ENCODE peak calls at places on chromosomes 2 and 18, in six cellular contexts. One of them, this sample, is unnamed.

GRCh38 chr18:10401930-10402329 is 52.5 kb upstream of the APCDD1 start:
- DNase-seq in K562: no peak
- DNase-seq in HepG2: no peak
- DNase-seq in H1: no peak
- DNase-seq in GM12878: no peak
- DNase-seq in GM12891: no peak
- DNase-seq in this sample: no peak

GRCh38 chr2:235900631-235901030 is 267.6 kb downstream of the GBX2 start:
- DNase-seq in K562: no peak
- DNase-seq in HepG2: no peak
- DNase-seq in H1: no peak
- DNase-seq in GM12878: no peak
- DNase-seq in GM12891: no peak
- DNase-seq in this sample: no peak

GRCh38 chr2:72813841-72814240 is 12.0 kb downstream of the EXOC6B start:
- DNase-seq in K562: no peak
- DNase-seq in HepG2: no peak
- DNase-seq in H1: no peak
- DNase-seq in GM12878: no peak
- DNase-seq in GM12891: no peak
- DNase-seq in this sample: no peak

GRCh38 chr2:178211943-178212342 is 17.6 kb downstream of the OSBPL6 start:
- DNase-seq in K562: no peak
- DNase-seq in HepG2: no peak
- DNase-seq in H1: peak; percentile 49
- DNase-seq in GM12878: no peak
- DNase-seq in GM12891: no peak
- DNase-seq in this sample: no peak

GRCh38 chr2:46984642-46985476 is 69.3 kb upstream of the MCFD2 start:
- DNase-seq in K562: peak; percentile 50
- DNase-seq in HepG2: no peak
- DNase-seq in H1: no peak
- DNase-seq in GM12878: peak; percentile 79
- DNase-seq in GM12891: no peak
- DNase-seq in this sample: peak; percentile 54

GRCh38 chr2:97645112-97645699 is 656 bp upstream of the COX5B start:
- DNase-seq in K562: peak; percentile 60
- DNase-seq in HepG2: no peak
- DNase-seq in H1: peak; percentile 68
- DNase-seq in GM12878: no peak
- DNase-seq in GM12891: no peak
- DNase-seq in this sample: no peak

GRCh38 chr2:187442778-187443177 is 5.3 kb downstream of the CALCRL start:
- DNase-seq in K562: no peak
- DNase-seq in HepG2: no peak
- DNase-seq in H1: no peak
- DNase-seq in GM12878: no peak
- DNase-seq in GM12891: no peak
- DNase-seq in this sample: no peak

GRCh38 chr2:226772389-226773179 is 27.0 kb downstream of the IRS1 start:
- DNase-seq in K562: peak; percentile 59
- DNase-seq in HepG2: peak; percentile 69
- DNase-seq in H1: no peak
- DNase-seq in GM12878: peak; percentile 82
- DNase-seq in GM12891: peak; percentile 25
- DNase-seq in this sample: no peak

GRCh38 chr2:98308532-98308931 is 37.7 kb upstream of the CNGA3 start:
- DNase-seq in K562: no peak
- DNase-seq in HepG2: no peak
- DNase-seq in H1: no peak
- DNase-seq in GM12878: no peak
- DNase-seq in GM12891: no peak
- DNase-seq in this sample: no peak

GRCh38 chr2:176085861-176086771 is 2.4 kb upstream of the EVX2 start:
- DNase-seq in K562: peak; percentile 67
- DNase-seq in HepG2: peak; percentile 31
- DNase-seq in H1: peak; percentile 73
- DNase-seq in GM12878: no peak
- DNase-seq in GM12891: no peak
- DNase-seq in this sample: no peak

GRCh38 chr2:240966906-240967680 is 31.3 kb upstream of the SNED1 start:
- DNase-seq in K562: no peak
- DNase-seq in HepG2: peak; percentile 27
- DNase-seq in H1: no peak
- DNase-seq in GM12878: no peak
- DNase-seq in GM12891: no peak
- DNase-seq in this sample: no peak

GRCh38 chr2:217951521-217952247 is 51.1 kb downstream of the TNS1 start:
- DNase-seq in K562: no peak
- DNase-seq in HepG2: no peak
- DNase-seq in H1: no peak
- DNase-seq in GM12878: no peak
- DNase-seq in GM12891: no peak
- DNase-seq in this sample: no peak

GRCh38 chr2:40844353-40845277 is 392.7 kb upstream of the SLC8A1 start:
- DNase-seq in K562: peak; percentile 1
- DNase-seq in HepG2: peak; percentile 41
- DNase-seq in H1: peak; percentile 49
- DNase-seq in GM12878: no peak
- DNase-seq in GM12891: no peak
- DNase-seq in this sample: no peak

DNA sequence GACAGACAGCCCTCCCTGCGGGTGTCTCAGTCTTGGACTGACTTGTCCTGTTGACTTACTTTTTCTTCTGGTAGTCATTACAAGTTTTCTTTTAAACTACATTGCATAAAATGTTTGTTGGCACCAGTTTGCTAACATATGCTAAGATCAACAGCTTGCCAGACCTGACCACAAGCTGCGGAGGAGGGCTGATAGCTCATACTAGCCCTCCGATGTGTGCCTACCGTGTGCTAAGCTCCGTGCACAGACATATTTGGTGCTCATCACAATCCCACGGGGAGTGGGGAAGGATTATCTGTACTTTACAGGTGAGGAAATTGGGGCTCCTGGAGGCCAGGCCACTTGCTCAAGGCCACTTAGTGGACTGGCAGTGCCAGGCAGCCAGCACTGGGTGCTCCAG is 72.8 kb upstream of the YPEL5 start:
- DNase-seq in K562: no peak
- DNase-seq in HepG2: no peak
- DNase-seq in H1: peak; percentile 4
- DNase-seq in GM12878: no peak
- DNase-seq in GM12891: no peak
- DNase-seq in this sample: no peak
- TF ChIP-seq TAF1 in K562: no peak
- TF ChIP-seq TAF1 in HepG2: no peak
- TF ChIP-seq TAF1 in H1: no peak
- TF ChIP-seq TAF1 in GM12878: no peak
- TF ChIP-seq TAF1 in GM12891: no peak
- TF ChIP-seq TAF1 in this sample: no peak

DNA sequence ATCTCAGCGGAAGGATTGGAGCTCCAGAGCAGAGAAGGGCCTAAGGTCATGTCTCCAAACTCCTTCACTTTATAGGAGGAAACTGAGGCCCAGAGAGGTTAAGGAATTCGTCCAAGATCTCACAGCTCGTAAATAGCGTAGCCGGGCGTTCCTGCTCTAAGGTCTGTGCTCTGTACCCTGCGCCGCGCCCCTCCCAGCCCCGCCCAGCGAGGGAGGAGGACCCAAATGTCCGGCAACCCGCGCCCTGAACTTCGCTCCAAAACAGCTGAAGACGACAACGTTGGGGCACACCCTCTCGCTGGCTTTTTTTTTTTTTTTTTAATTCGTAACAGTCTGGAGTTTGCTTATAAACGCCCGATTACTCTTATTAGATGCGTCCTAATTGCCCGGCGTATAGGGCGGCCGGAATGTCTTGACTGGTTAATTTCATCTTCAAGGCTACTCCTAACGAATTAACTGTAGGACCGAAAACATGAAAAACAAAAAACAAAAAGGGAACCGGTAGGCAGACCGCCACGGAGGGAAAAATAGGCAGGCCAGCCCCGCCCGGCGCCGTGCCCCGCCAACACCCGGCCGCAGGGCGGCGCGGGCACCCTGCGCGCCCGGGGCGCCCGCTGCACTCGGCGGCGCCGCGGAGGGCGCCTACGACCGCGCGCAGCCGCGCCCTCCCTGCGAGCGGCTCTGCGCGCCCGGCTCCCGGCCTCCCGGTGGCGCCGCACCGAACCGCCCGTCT is 928 bp upstream of the FOSL2 start:
- DNase-seq in K562: peak; percentile 72
- DNase-seq in HepG2: peak; percentile 72
- DNase-seq in H1: peak; percentile 69
- DNase-seq in GM12878: no peak
- DNase-seq in GM12891: peak; percentile 42
- DNase-seq in this sample: peak; percentile 45
- TF ChIP-seq POLR2A in K562: no peak
- TF ChIP-seq POLR2A in HepG2: no peak
- TF ChIP-seq POLR2A in H1: no peak
- TF ChIP-seq POLR2A in GM12878: no peak
- TF ChIP-seq POLR2A in GM12891: no peak
- TF ChIP-seq POLR2A in this sample: no peak

DNA sequence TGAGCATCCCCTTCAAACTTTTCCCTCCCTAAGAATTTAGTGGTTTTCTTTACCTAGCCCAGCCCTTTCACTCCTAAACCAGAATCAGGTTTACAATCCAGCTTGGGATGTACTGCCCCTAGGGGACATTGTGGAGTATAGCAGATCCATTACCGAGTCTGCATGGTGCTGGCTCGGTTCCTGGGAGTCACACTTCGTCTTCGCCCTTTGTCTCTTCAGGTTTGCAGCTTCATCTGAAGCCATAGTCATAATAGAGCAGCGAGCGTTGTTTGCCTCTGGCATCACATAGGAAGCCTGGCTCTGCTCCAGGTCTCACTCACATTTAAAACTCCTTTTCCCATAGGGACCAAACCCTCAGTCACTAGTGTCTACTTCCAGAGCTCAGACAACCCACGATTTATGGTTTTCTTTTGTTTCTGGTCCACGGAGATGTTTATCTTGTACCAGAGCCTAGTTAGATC is 16.8 kb upstream of the LYPD6 start:
- DNase-seq in K562: peak; percentile 54
- DNase-seq in HepG2: peak; percentile 52
- DNase-seq in H1: peak; percentile 64
- DNase-seq in GM12878: peak; percentile 9
- DNase-seq in GM12891: peak; percentile 59
- DNase-seq in this sample: peak; percentile 44
- TF ChIP-seq TAF1 in K562: no peak
- TF ChIP-seq TAF1 in HepG2: no peak
- TF ChIP-seq TAF1 in H1: no peak
- TF ChIP-seq TAF1 in GM12878: no peak
- TF ChIP-seq TAF1 in GM12891: no peak
- TF ChIP-seq TAF1 in this sample: no peak

GRCh38 chr18:24270358-24270936 is 127.2 kb downstream of the OSBPL1A start:
- DNase-seq in K562: no peak
- DNase-seq in HepG2: no peak
- DNase-seq in H1: no peak
- DNase-seq in GM12878: no peak
- DNase-seq in GM12891: no peak
- DNase-seq in this sample: no peak

GRCh38 chr18:24270937-24271380 is 126.7 kb downstream of the OSBPL1A start:
- DNase-seq in K562: no peak
- DNase-seq in HepG2: no peak
- DNase-seq in H1: no peak
- DNase-seq in GM12878: no peak
- DNase-seq in GM12891: no peak
- DNase-seq in this sample: no peak

GRCh38 chr18:24273596-24273995 is 124.0 kb downstream of the OSBPL1A start:
- DNase-seq in K562: no peak
- DNase-seq in HepG2: no peak
- DNase-seq in H1: no peak
- DNase-seq in GM12878: no peak
- DNase-seq in GM12891: no peak
- DNase-seq in this sample: no peak

GRCh38 chr18:24268784-24269550 is 128.7 kb downstream of the OSBPL1A start:
- DNase-seq in K562: no peak
- DNase-seq in HepG2: no peak
- DNase-seq in H1: no peak
- DNase-seq in GM12878: no peak
- DNase-seq in GM12891: no peak
- DNase-seq in this sample: no peak

DNA sequence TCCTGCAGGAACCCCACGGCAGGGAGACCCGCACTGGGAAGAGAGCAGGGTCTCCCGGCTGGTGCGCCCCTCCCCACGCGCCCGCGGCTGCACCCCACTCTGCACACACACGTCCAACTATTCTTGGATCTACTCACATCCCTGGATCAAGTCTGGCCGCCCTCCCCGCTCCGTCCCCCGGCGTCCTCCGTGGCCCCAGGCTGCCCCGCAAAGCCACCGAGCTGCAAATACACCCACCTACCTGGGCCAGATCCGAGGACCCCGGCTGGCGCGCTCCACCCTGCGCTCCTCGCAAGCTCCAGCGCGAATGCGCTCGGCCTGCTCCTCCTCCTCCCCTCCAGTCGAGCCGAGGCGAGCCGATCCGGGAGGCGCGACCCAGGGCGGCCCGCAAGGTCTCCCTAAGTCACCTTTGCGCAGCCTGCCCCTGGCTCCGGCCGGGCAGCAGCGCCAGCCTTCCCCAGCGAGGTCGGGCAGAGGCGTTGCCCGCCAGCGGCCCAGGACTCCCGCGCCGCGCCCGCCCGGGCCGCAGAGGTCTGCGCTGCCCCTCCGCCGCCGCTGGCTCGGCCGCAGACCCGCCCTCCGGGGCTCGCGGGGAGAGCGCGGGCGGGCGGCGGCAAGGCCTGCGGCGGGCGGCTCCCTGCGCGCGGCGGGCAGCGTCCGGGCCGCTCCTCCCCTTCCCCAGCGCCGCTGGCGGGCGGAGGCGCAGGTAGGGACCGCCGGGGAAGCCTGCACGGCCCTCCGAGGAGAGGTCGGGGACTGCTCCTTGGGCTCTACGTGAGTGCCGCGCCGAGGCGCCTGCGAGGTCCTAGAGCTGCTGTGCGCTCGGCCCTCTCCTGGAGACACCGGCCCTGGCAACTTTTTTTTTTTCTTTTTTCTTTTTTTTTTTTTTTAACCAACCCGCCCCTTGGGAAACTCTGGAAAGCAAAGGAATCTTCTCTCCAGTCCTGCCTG is 126.0 kb downstream of the OSBPL1A start:
- DNase-seq in K562: peak; percentile 9
- DNase-seq in HepG2: peak; percentile 4
- DNase-seq in H1: peak; percentile 84
- DNase-seq in GM12878: no peak
- DNase-seq in GM12891: peak; percentile 44
- DNase-seq in this sample: peak; percentile 37
- TF ChIP-seq POLR2A in K562: no peak
- TF ChIP-seq POLR2A in HepG2: no peak
- TF ChIP-seq POLR2A in H1: no peak
- TF ChIP-seq POLR2A in GM12878: no peak
- TF ChIP-seq POLR2A in GM12891: no peak
- TF ChIP-seq POLR2A in this sample: no peak